ENCODE peak calls at places on chromosomes 1 and 21, in four cellular contexts. Q, H, O and G are unnamed samples.
A peak's percentile ranks its signal among the peaks of the same experiment; 100 is the strongest.

GRCh38 chr21:37916795-37917142 is 512 bp upstream of the KCNJ6 start:
- DNase-seq in Q (no peak), H (no peak), O (no peak), G (no peak)

GRCh38 chr1:15950763-15951295 is 25.1 kb downstream of the ZBTB17 start:
- DNase-seq in Q (no peak), H (no peak), O (no peak), G (peak; percentile 63)

GRCh38 chr1:246577082-246577719 is 10.9 kb downstream of the CNST start:
- DNase-seq in Q (no peak), H (no peak), O (no peak), G (no peak)

GRCh38 chr21:40051801-40052200 is 184.6 kb downstream of the PCP4 start:
- DNase-seq in Q (no peak), H (no peak), O (no peak), G (no peak)

GRCh38 chr1:76230894-76231293 is 156.3 kb downstream of the ST6GALNAC3 start:
- DNase-seq in Q (no peak), H (no peak), O (no peak), G (no peak)

GRCh38 chr1:226388131-226388530 is 19.8 kb downstream of the PARP1 start:
- DNase-seq in Q (no peak), H (no peak), O (no peak), G (no peak)

GRCh38 chr1:52057245-52057644 is 1.1 kb downstream of the BTF3L4 start:
- DNase-seq in Q (no peak), H (no peak), O (no peak), G (no peak)

GRCh38 chr1:19365711-19366110 is 53.6 kb downstream of the SLC66A1 start:
- DNase-seq in Q (no peak), H (no peak), O (no peak), G (no peak)

GRCh38 chr1:45038240-45038639 is 26.2 kb downstream of the UROD start:
- DNase-seq in Q (no peak), H (no peak), O (no peak), G (no peak)

GRCh38 chr21:44366586-44367211 is 13.3 kb downstream of the TRPM2 start:
- DNase-seq in Q (no peak), H (no peak), O (no peak), G (peak; percentile 70)

GRCh38 chr1:19612516-19612915 is 31.6 kb upstream of the NBL1 start:
- DNase-seq in Q (peak; percentile 49), H (no peak), O (no peak), G (no peak)